ENCODE peak calls at places on chromosomes 16 and 17, in seven cellular contexts. T is HCT116, P is K562, Z is H1, M is SK-N-SH, R is GM12878, Y is HepG2. D is an unnamed sample.

GRCh38 chr17:63446981-63447687 is 1.0 kb upstream of the CYB561 start:
- DNase-seq in T (no peak), P (no peak), Z (peak; percentile 82), M (peak; percentile 71), R (no peak), Y (no peak), D (peak; percentile 52)

GRCh38 chr17:70332811-70333210 is 163.5 kb downstream of the KCNJ2 start:
- DNase-seq in T (no peak), P (no peak), Z (no peak), M (no peak), R (no peak), Y (no peak), D (no peak)

GRCh38 chr17:74861554-74862107 is 1.9 kb upstream of the GRIN2C start:
- DNase-seq in T (no peak), P (peak; percentile 36), Z (peak; percentile 69), M (no peak), R (no peak), Y (no peak), D (no peak)

GRCh38 chr17:55348749-55349354 is 72.8 kb downstream of the MMD start:
- DNase-seq in T (peak; percentile 42), P (peak; percentile 43), Z (peak; percentile 57), M (peak; percentile 57), R (no peak), Y (peak; percentile 69), D (peak; percentile 73)

GRCh38 chr17:73091770-73092517 is 544 bp downstream of the SLC39A11 start:
- DNase-seq in T (no peak), P (peak; percentile 64), Z (no peak), M (no peak), R (no peak), Y (peak; percentile 67), D (peak; percentile 51)

GRCh38 chr16:19601083-19601976 is 45.8 kb downstream of the VPS35L start:
- DNase-seq in T (peak; percentile 36), P (peak; percentile 46), Z (peak; percentile 56), M (peak; percentile 47), R (no peak), Y (peak; percentile 47), D (peak; percentile 56)

GRCh38 chr16:59210955-59211541 is 476.9 kb upstream of the GOT2 start:
- DNase-seq in T (no peak), P (no peak), Z (no peak), M (no peak), R (no peak), Y (peak; percentile 92), D (peak; percentile 11)

GRCh38 chr17:74780443-74781238 is 4.5 kb upstream of the NAT9 start:
- DNase-seq in T (peak; percentile 61), P (peak; percentile 49), Z (no peak), M (peak; percentile 81), R (no peak), Y (peak; percentile 88), D (peak; percentile 93)

GRCh38 chr16:12236491-12237030 is 260.0 kb downstream of the SNX29 start:
- DNase-seq in T (no peak), P (no peak), Z (no peak), M (no peak), R (no peak), Y (no peak), D (no peak)

GRCh38 chr16:705748-706188 is at the start of gene FBXL16:
- DNase-seq in T (no peak), P (peak; percentile 95), Z (peak; percentile 56), M (peak; percentile 98), R (no peak), Y (no peak), D (peak; percentile 87)

GRCh38 chr17:65824901-65825300 is 263.5 kb upstream of the AXIN2 start:
- DNase-seq in T (no peak), P (no peak), Z (no peak), M (no peak), R (no peak), Y (no peak), D (no peak)

GRCh38 chr16:53323924-53324323 is 110.3 kb upstream of the RBL2 start:
- DNase-seq in T (no peak), P (no peak), Z (no peak), M (no peak), R (no peak), Y (no peak), D (no peak)

GRCh38 chr17:63930951-63931575 is 1.1 kb downstream of the CD79B start:
- DNase-seq in T (no peak), P (peak; percentile 80), Z (peak; percentile 75), M (peak; percentile 50), R (no peak), Y (no peak), D (no peak)

GRCh38 chr16:47125757-47126156 is 18.0 kb downstream of the NETO2 start:
- DNase-seq in T (no peak), P (no peak), Z (no peak), M (no peak), R (no peak), Y (no peak), D (no peak)

GRCh38 chr16:8962393-8963009 is 1.2 kb downstream of the USP7 start:
- DNase-seq in T (no peak), P (peak; percentile 47), Z (no peak), M (peak; percentile 53), R (no peak), Y (no peak), D (peak; percentile 41)

GRCh38 chr17:48025040-48025903 is 12.3 kb downstream of the COPZ2 start:
- DNase-seq in T (peak; percentile 98), P (peak; percentile 96), Z (peak; percentile 99), M (peak; percentile 97), R (peak; percentile 70), Y (peak; percentile 94), D (peak; percentile 89)

GRCh38 chr17:48023408-48024148 is 14.0 kb downstream of the COPZ2 start:
- DNase-seq in T (peak; percentile 75), P (no peak), Z (peak; percentile 93), M (peak; percentile 94), R (no peak), Y (peak; percentile 50), D (peak; percentile 69)

GRCh38 chr17:48024149-48025039 is 13.2 kb downstream of the COPZ2 start:
- DNase-seq in T (peak; percentile 74), P (peak; percentile 29), Z (peak; percentile 66), M (no peak), R (no peak), Y (no peak), D (no peak)

GRCh38 chr17:48021964-48022363 is 15.6 kb downstream of the COPZ2 start:
- DNase-seq in T (no peak), P (no peak), Z (no peak), M (no peak), R (no peak), Y (no peak), D (no peak)

GRCh38 chr17:48022906-48023305 is 14.7 kb downstream of the COPZ2 start:
- DNase-seq in T (no peak), P (no peak), Z (no peak), M (peak; percentile 3), R (no peak), Y (no peak), D (no peak)
- TF ChIP-seq JUND in T (no peak), P (no peak), Z (no peak), M (no peak), R (no peak), Y (no peak), D (no peak)

GRCh38 chr16:4677994-4678393 is 15.4 kb upstream of the NUDT16L1 start:
- DNase-seq in T (no peak), P (no peak), Z (no peak), M (no peak), R (no peak), Y (no peak), D (no peak)

GRCh38 chr16:4677390-4677789 is 16.0 kb upstream of the NUDT16L1 start:
- DNase-seq in T (no peak), P (no peak), Z (no peak), M (no peak), R (no peak), Y (no peak), D (no peak)

GRCh38 chr16:4676826-4677225 is 16.5 kb upstream of the NUDT16L1 start:
- DNase-seq in T (no peak), P (no peak), Z (no peak), M (no peak), R (no peak), Y (no peak), D (no peak)

GRCh38 chr16:4674926-4675530 is 18.3 kb upstream of the NUDT16L1 start:
- DNase-seq in T (no peak), P (no peak), Z (no peak), M (no peak), R (no peak), Y (no peak), D (no peak)

DNA sequence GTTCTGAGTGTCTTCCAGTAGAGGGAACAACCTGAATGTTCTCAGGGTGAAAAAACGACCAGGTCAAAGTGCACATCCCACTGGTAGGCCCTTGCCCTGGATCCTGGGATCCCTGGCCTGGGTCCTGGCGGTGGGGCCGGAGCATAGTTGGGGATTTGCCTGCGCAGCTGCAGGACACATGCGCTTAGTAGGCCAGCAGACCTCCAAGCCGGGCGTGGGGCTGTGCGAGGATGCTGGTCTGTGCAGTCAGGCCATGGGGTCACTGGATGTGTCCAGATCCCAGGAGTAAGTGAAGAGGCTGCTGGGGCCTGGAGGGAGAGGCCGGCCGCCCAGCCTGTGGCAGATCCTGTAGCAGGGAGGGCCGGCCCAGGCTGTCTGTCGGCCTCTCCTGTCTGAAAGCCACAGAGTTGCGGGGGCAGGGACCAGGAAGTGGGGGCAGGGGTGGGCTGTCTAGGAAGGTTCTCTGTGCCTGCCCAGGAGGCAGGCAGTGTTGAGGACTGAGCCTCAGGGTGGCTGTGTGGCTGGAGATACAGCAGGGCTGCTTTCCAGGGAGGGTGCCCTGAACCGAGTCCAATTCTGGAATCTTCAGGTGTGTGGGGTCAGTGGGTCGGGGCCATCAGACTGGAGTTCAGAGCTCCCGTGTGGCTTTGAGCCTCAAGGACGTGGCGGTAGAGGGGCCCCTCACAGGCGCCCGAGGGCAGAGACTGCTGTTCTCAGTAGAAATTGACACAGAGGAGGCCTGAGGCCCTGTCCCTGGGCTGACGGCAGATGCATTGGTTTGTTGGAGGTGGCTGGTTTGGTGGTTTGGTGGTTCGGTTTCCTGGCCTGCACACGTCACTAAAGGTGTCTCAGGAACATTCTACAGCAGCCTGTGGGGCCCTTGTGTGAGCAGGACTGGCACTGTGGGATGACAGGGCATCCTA is 17.2 kb upstream of the NUDT16L1 start:
- DNase-seq in T (no peak), P (no peak), Z (no peak), M (no peak), R (no peak), Y (peak; percentile 35), D (no peak)
- TF ChIP-seq JUND in T (no peak), P (no peak), Z (no peak), M (no peak), R (no peak), Y (no peak), D (no peak)

GRCh38 chr17:45867702-45868101 is 23.0 kb downstream of the SPPL2C start:
- DNase-seq in T (peak; percentile 31), P (peak; percentile 81), Z (no peak), M (no peak), R (no peak), Y (peak; percentile 20), D (no peak)
- TF ChIP-seq JUND in T (no peak), P (no peak), Z (no peak), M (no peak), R (no peak), Y (no peak), D (no peak)

DNA sequence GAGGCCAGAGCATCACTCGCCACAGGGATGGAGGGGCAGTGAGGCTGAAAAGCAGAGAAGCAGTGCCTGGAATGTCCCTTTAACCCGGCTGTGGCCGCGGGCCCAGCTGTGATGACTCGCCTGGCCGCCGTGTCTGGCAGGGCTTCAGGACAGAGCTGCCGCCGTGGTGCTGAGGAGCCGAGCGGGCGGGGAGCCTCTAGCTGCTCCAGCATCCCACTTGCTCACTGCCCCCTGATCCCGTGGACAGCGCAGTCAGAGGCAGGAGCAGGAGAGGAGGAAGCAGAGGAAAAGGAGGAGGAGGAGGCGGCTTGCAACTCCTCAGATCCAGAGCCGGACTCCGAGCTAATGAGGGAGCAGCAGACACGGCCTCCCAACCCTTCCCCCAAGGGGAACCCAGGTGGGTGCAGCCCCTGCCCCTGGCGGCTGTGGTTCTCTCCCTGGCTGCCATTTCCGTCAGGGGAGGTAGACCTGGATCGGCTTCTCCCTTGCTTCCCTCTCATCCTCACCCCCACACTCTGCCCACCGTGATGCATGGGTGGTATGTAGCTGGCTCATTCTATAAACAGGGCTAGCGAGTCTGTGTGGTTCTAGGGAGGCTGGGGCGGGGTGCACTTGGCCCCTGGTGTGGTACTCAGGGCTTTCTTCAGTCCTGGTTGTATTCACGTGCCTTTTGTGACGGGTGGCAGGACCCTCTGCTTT is 165.7 kb downstream of the CMIP start:
- DNase-seq in T (no peak), P (no peak), Z (no peak), M (peak; percentile 87), R (no peak), Y (no peak), D (no peak)
- TF ChIP-seq JUND in T (no peak), P (no peak), Z (no peak), M (no peak), R (no peak), Y (no peak), D (no peak)